ENCODE peak calls at places on chromosomes 16 and 17, in four cellular contexts. A is fibroblast of lung, L is mammary epithelial cell, Z is Peyer's patch. P is an unnamed sample.

GRCh38 chr16:84109598-84110325 is 7.0 kb downstream of the MBTPS1 start:
- DNase-seq in A (no peak), L (peak), Z (no peak), P (no peak)

GRCh38 chr17:76578376-76578775 is 7.3 kb downstream of the ST6GALNAC2 start:
- DNase-seq in A (peak), L (peak), Z (no peak), P (no peak)

GRCh38 chr16:68116256-68116853 is 31.2 kb downstream of the NFATC3 start:
- DNase-seq in A (peak), L (peak), Z (no peak), P (no peak)

GRCh38 chr16:13036600-13036999 is 135.2 kb downstream of the SHISA9 start:
- DNase-seq in A (peak), L (peak), Z (no peak), P (no peak)

GRCh38 chr17:50905460-50905803 is 39.3 kb upstream of the TOB1 start:
- DNase-seq in A (no peak), L (no peak), Z (no peak), P (no peak)

GRCh38 chr17:72699566-72699965 is 392.9 kb downstream of the SLC39A11 start:
- DNase-seq in A (no peak), L (peak), Z (no peak), P (no peak)

GRCh38 chr17:51848451-51848850 is 310.1 kb downstream of the CA10 start:
- DNase-seq in A (no peak), L (peak), Z (no peak), P (no peak)

GRCh38 chr17:80859004-80859941 is 132.4 kb upstream of the CHMP6 start:
- DNase-seq in A (peak), L (peak), Z (no peak), P (no peak)

DNA sequence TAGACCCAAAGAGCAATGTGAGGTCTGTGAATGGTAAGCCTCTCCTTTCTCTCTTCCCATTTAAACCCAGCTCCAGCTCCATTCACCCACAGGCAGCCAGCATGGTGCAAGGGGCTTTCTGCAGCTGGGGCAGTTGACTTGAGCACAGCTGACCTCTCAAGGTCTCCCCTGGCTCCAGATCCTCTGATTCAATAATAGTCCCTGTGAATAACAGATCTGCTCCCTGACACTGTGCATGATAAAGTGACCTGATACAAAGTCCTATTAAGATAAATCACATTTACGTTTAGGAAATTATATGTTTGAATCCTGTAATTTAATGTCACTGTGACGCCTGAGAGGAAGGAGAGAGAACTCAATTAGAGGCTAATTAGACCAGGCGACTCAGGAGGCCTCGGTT is 540.4 kb upstream of the CDH11 start:
- DNase-seq in A (no peak), L (no peak), Z (no peak), P (no peak)
- H3K4me3 ChIP-seq in A (no peak), L (no peak), Z (no peak), P (no peak)

DNA sequence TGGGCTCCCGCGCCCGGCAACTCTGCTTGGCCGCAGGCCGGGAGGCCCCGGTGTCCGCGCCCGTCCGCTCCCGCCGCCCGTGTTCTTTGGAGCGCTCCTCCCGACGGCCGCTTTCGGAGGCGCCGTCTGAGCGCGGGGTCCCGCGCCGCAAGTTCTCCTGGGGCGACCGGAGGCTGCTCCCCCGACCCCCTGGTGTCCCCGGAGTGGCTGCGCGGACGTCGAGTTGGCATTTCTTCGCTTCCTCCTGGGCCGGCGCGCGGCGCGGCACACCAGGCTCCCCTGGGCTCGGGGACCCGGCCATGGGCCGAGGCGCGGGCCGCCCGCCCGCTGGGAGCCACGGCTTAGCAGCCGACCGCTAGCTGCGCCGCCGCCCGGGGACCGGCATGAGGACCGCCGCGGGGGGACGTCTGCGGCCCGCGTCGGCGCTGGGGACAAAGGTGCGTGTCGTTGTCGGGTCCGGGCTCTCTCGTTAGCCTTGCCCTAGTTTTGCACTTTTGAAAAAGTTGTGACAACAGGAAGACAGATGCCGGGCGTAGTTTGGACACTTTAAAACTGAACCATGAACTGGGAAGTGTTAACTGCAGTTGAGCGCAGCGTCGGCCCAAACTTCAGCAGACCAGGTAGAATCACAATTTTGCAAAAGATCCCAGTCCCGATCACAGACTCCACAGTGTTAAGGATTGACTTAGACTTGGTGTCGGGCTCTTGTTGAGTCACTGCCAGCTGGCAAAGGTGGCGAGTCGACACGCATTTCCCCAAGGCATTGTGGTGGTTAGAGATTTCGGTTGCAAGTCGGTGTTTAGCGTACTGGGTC is 700 bp downstream of the UBN1 start:
- DNase-seq in A (peak), L (peak), Z (peak), P (no peak)
- H3K4me3 ChIP-seq in A (peak), L (peak), Z (peak), P (peak)

DNA sequence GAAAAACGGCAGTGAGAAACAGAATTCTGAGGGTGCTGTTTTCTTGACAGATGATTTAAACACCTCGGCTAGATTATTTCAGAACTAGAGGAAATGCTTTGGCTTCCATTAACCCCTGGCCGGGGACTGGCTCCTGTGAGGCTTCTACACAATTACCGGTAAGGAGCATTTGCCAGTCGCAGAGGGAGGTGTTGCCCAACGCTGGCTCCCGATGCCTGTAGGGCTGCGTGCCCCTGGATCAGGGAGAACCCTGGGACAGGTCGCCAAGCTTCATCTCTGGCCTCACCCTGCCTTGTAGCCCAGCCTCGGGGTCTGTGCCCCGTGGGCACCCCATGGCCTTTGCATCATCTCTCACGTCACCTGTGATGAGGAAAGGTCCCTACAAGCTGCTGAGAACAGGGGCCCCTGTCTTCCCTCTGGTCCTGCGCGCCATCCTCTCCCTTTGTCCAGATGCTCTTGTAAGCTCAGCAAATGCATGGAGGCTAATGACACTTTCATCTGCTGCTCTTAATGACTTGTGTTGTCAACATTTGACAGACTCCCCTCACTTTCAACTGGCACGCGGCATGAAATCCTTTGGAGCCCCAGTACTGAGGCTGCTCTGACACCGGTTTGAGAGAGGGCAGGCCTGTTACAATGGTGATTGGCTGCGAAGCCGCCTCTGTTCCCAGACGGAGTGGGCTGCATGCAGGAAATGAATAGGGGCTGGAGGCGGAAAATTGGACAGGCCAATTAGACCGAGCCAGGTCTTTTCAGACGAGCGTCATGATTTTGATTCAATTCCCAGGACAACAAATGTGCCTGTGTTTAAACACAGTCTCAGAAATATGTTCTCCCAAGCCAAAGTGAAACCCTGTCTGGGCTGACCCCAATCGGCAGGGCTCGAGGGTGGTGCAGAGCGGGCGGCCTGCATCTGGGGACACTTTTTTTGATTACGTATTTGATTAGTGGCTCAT is 85.5 kb upstream of the DOC2B start:
- DNase-seq in A (no peak), L (no peak), Z (peak), P (no peak)
- H3K4me3 ChIP-seq in A (no peak), L (no peak), Z (no peak), P (no peak)

GRCh38 chr16:53097190-53097589 is 42.4 kb downstream of the CHD9 start:
- DNase-seq in A (no peak), L (no peak), Z (no peak), P (no peak)
- H3K4me3 ChIP-seq in A (no peak), L (no peak), Z (no peak), P (no peak)

DNA sequence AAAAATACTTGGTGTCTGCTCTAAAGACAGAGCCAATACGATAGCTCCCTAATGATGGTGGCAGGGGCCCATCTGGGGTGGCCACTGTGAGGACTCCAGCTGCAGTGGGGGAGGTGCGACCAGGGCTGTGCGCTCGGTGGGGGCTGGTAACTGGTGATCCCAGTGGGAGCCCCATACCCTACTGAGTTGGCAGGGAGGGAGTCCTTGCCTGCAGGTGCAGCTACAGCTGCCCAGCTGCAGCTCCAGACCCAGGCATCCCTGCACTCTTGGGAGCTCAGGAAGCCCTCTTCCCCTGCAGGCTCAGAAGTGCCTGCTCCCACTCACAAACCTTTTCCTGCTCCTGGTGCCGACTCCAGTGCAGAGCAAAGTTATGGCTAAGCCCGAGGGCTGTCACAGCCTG is 31.2 kb upstream of the KIF2B start:
- DNase-seq in A (no peak), L (no peak), Z (no peak), P (no peak)
- H3K4me3 ChIP-seq in A (no peak), L (no peak), Z (no peak), P (no peak)

GRCh38 chr16:70682239-70683145 is 3.4 kb downstream of the MTSS2 start:
- DNase-seq in A (no peak), L (no peak), Z (no peak), P (no peak)

GRCh38 chr16:70685061-70685937 is 554 bp downstream of the MTSS2 start:
- DNase-seq in A (no peak), L (no peak), Z (no peak), P (no peak)

GRCh38 chr16:70684146-70685060 is 1.4 kb downstream of the MTSS2 start:
- DNase-seq in A (no peak), L (no peak), Z (no peak), P (no peak)

GRCh38 chr16:70681382-70682238 is 4.2 kb downstream of the MTSS2 start:
- DNase-seq in A (no peak), L (no peak), Z (no peak), P (no peak)

DNA sequence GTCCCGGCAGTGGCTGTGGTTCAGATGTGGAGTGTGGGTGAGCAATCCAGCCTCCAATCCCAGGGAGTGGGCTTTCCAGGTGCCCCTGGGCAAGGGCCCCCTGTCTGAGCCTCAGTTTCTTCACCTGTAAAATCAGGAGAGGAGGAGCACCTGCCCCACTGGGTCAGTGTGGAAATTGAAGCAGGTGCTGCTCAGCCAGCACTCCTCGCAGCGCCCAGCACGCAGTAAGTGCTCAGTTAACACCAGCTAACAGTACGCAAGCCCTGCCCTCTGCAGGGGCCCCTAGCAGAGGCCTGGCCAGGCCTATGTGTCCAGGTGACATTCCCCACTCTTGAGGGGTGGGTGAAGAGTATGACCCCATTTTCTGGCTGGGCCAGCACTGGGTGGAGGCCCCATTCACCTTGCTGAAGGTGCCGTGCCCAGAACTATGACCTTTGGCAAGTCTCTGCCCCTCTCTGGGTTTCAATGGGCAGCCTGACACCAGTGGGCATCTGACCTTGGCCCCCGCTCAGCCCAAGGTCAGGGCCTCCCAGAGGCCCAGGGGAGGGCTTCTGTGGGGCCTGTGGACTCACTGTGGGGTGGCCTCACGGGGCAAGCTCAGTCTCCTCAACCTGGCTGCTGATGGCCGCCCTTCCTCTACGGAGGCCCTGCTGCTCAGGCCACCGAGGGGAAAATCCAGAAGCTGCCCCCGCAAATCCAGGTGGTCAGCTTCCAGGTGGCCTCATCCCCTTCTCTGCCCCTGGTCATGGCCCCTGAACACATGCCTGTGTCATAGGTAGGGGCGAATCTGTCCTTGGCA is 2.5 kb downstream of the MTSS2 start:
- DNase-seq in A (no peak), L (no peak), Z (no peak), P (no peak)
- H3K4me3 ChIP-seq in A (peak), L (peak), Z (no peak), P (no peak)

P was measured in HCT116.